ENCODE peak calls at places on chromosomes 1 and 21, in five cellular contexts. One of them, this sample, is unnamed.

GRCh38 chr1:2300851-2301606 is 72.9 kb downstream of the SKI start:
- DNase-seq in upper lobe of right lung: peak; percentile 89
- DNase-seq in tibial artery: peak; percentile 92
- DNase-seq in body of pancreas: peak; percentile 85
- DNase-seq in upper lobe of left lung: peak; percentile 93
- DNase-seq in this sample: no peak

GRCh38 chr1:33363470-33363861 is 42.6 kb upstream of the A3GALT2 start:
- DNase-seq in upper lobe of left lung: no peak
- DNase-seq in tibial artery: no peak
- DNase-seq in upper lobe of right lung: no peak
- DNase-seq in body of pancreas: no peak
- DNase-seq in this sample: no peak

GRCh38 chr1:41809716-41810115 is 109.0 kb downstream of the HIVEP3 start:
- DNase-seq in upper lobe of left lung: no peak
- DNase-seq in tibial artery: no peak
- DNase-seq in body of pancreas: no peak
- DNase-seq in upper lobe of right lung: no peak
- DNase-seq in this sample: no peak

GRCh38 chr21:36572091-36572490 is 92.2 kb upstream of the CLDN14 start:
- DNase-seq in upper lobe of left lung: no peak
- DNase-seq in body of pancreas: no peak
- DNase-seq in tibial artery: no peak
- DNase-seq in upper lobe of right lung: no peak
- DNase-seq in this sample: no peak

GRCh38 chr1:226975909-226976670 is 36.0 kb downstream of the COQ8A start:
- DNase-seq in upper lobe of right lung: no peak
- DNase-seq in body of pancreas: no peak
- DNase-seq in upper lobe of left lung: no peak
- DNase-seq in tibial artery: no peak
- DNase-seq in this sample: no peak

GRCh38 chr1:57845041-57845440 is 421.2 kb upstream of the DAB1 start:
- DNase-seq in upper lobe of left lung: no peak
- DNase-seq in upper lobe of right lung: no peak
- DNase-seq in tibial artery: no peak
- DNase-seq in body of pancreas: no peak
- DNase-seq in this sample: no peak

GRCh38 chr1:195733408-195733807 is 874.8 kb downstream of the KCNT2 start:
- DNase-seq in tibial artery: no peak
- DNase-seq in body of pancreas: no peak
- DNase-seq in upper lobe of right lung: no peak
- DNase-seq in upper lobe of left lung: no peak
- DNase-seq in this sample: no peak

GRCh38 chr1:103336376-103336775 is 189.1 kb upstream of the RNPC3 start:
- DNase-seq in body of pancreas: no peak
- DNase-seq in upper lobe of left lung: no peak
- DNase-seq in upper lobe of right lung: no peak
- DNase-seq in tibial artery: no peak
- DNase-seq in this sample: no peak

GRCh38 chr1:39368045-39368444 is 123.4 kb upstream of the BMP8A start:
- DNase-seq in body of pancreas: no peak
- DNase-seq in tibial artery: no peak
- DNase-seq in upper lobe of left lung: no peak
- DNase-seq in upper lobe of right lung: no peak
- DNase-seq in this sample: no peak

GRCh38 chr1:205543351-205544305 is 39.2 kb downstream of the CDK18 start:
- DNase-seq in upper lobe of right lung: peak; percentile 87
- DNase-seq in tibial artery: peak; percentile 89
- DNase-seq in body of pancreas: peak; percentile 70
- DNase-seq in upper lobe of left lung: peak; percentile 82
- DNase-seq in this sample: peak; percentile 77

GRCh38 chr1:201080135-201080534 is 32.1 kb downstream of the CACNA1S start:
- DNase-seq in body of pancreas: no peak
- DNase-seq in upper lobe of left lung: no peak
- DNase-seq in tibial artery: no peak
- DNase-seq in upper lobe of right lung: no peak
- DNase-seq in this sample: no peak

GRCh38 chr1:156119503-156120209 is 5.1 kb downstream of the LMNA start:
- DNase-seq in upper lobe of left lung: peak; percentile 65
- DNase-seq in upper lobe of right lung: no peak
- DNase-seq in tibial artery: peak; percentile 86
- DNase-seq in body of pancreas: peak; percentile 57
- DNase-seq in this sample: no peak

GRCh38 chr1:203349757-203350522 is 982 bp downstream of the FMOD start:
- DNase-seq in upper lobe of left lung: no peak
- DNase-seq in tibial artery: no peak
- DNase-seq in body of pancreas: no peak
- DNase-seq in upper lobe of right lung: no peak
- DNase-seq in this sample: no peak

GRCh38 chr1:210647406-210648333 is 319.0 kb downstream of the HHAT start:
- DNase-seq in tibial artery: no peak
- DNase-seq in body of pancreas: no peak
- DNase-seq in upper lobe of left lung: no peak
- DNase-seq in upper lobe of right lung: no peak
- DNase-seq in this sample: no peak

GRCh38 chr1:227428803-227429202 is 110.5 kb upstream of the CDC42BPA start:
- DNase-seq in upper lobe of left lung: no peak
- DNase-seq in upper lobe of right lung: no peak
- DNase-seq in body of pancreas: peak; percentile 51
- DNase-seq in tibial artery: no peak
- DNase-seq in this sample: no peak

GRCh38 chr1:223772771-223773160 is 60.4 kb downstream of the CAPN2 start:
- DNase-seq in tibial artery: no peak
- DNase-seq in upper lobe of left lung: no peak
- DNase-seq in upper lobe of right lung: no peak
- DNase-seq in body of pancreas: no peak
- DNase-seq in this sample: no peak

GRCh38 chr1:93537924-93538323 is 90.0 kb downstream of the FNBP1L start:
- DNase-seq in body of pancreas: no peak
- DNase-seq in upper lobe of right lung: no peak
- DNase-seq in upper lobe of left lung: no peak
- DNase-seq in tibial artery: no peak
- DNase-seq in this sample: no peak

GRCh38 chr1:151997284-151997570 is 3.6 kb upstream of the S100A10 start:
- DNase-seq in upper lobe of right lung: no peak
- DNase-seq in body of pancreas: no peak
- DNase-seq in tibial artery: no peak
- DNase-seq in upper lobe of left lung: no peak
- DNase-seq in this sample: no peak

GRCh38 chr1:151994956-151995355 is 1.3 kb upstream of the S100A10 start:
- DNase-seq in upper lobe of left lung: no peak
- DNase-seq in tibial artery: peak; percentile 74
- DNase-seq in body of pancreas: peak; percentile 36
- DNase-seq in upper lobe of right lung: no peak
- DNase-seq in this sample: peak; percentile 30

GRCh38 chr1:151993734-151994496 is at the start of gene S100A10:
- DNase-seq in tibial artery: peak; percentile 87
- DNase-seq in upper lobe of left lung: peak; percentile 82
- DNase-seq in upper lobe of right lung: peak; percentile 93
- DNase-seq in body of pancreas: peak; percentile 77
- DNase-seq in this sample: peak; percentile 82

GRCh38 chr1:151993084-151993733 is 450 bp downstream of the S100A10 start:
- DNase-seq in upper lobe of left lung: peak; percentile 40
- DNase-seq in body of pancreas: peak; percentile 32
- DNase-seq in tibial artery: peak; percentile 70
- DNase-seq in upper lobe of right lung: peak; percentile 83
- DNase-seq in this sample: peak; percentile 38

DNA sequence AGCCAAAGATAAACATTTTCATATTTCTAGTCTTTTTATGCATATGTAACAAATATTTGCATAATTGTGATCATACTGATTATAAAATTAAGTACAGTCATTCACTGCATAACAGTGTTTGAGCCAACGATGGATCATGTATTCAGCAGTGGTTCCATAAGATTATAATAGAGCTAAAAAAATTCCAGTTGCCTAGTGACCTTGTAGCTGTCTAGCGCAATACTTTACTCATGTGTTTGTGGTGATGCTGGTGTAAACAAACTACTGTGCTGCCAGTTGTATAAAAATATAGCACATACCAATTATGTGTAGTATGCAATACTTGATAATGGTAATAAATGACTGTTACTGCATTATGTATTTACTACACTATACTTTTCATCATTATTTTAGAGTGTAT is 2.1 kb upstream of the S100A10 start:
- DNase-seq in body of pancreas: no peak
- DNase-seq in upper lobe of right lung: no peak
- DNase-seq in tibial artery: no peak
- DNase-seq in upper lobe of left lung: no peak
- DNase-seq in this sample: no peak
- H3K27ac ChIP-seq in body of pancreas: no peak overlapping the region
- H3K27ac ChIP-seq in upper lobe of right lung: no peak overlapping the region
- H3K27ac ChIP-seq in tibial artery: no peak overlapping the region
- H3K27ac ChIP-seq in upper lobe of left lung: no peak overlapping the region
- H3K27ac ChIP-seq in this sample: no peak overlapping the region

GRCh38 chr21:10640446-10640845 is 119.1 kb downstream of the TPTE start:
- DNase-seq in tibial artery: no peak
- DNase-seq in body of pancreas: no peak
- DNase-seq in upper lobe of left lung: no peak
- DNase-seq in upper lobe of right lung: no peak
- DNase-seq in this sample: no peak

GRCh38 chr21:10639123-10639522 is 117.7 kb downstream of the TPTE start:
- DNase-seq in body of pancreas: no peak
- DNase-seq in upper lobe of right lung: no peak
- DNase-seq in tibial artery: no peak
- DNase-seq in upper lobe of left lung: no peak
- DNase-seq in this sample: no peak

GRCh38 chr21:10641107-10641506 is 119.7 kb downstream of the TPTE start:
- DNase-seq in body of pancreas: no peak
- DNase-seq in tibial artery: no peak
- DNase-seq in upper lobe of left lung: no peak
- DNase-seq in upper lobe of right lung: no peak
- DNase-seq in this sample: no peak
- H3K9me3 ChIP-seq in body of pancreas: no peaks in the 10 kb centered on the region
- H3K9me3 ChIP-seq in tibial artery: peaks cover 19% of the 10 kb centered on the region
- H3K9me3 ChIP-seq in upper lobe of left lung: peaks cover 4% of the 10 kb centered on the region
- H3K9me3 ChIP-seq in upper lobe of right lung: peaks cover 5% of the 10 kb centered on the region
- H3K9me3 ChIP-seq in this sample: no peaks in the 10 kb centered on the region

DNA sequence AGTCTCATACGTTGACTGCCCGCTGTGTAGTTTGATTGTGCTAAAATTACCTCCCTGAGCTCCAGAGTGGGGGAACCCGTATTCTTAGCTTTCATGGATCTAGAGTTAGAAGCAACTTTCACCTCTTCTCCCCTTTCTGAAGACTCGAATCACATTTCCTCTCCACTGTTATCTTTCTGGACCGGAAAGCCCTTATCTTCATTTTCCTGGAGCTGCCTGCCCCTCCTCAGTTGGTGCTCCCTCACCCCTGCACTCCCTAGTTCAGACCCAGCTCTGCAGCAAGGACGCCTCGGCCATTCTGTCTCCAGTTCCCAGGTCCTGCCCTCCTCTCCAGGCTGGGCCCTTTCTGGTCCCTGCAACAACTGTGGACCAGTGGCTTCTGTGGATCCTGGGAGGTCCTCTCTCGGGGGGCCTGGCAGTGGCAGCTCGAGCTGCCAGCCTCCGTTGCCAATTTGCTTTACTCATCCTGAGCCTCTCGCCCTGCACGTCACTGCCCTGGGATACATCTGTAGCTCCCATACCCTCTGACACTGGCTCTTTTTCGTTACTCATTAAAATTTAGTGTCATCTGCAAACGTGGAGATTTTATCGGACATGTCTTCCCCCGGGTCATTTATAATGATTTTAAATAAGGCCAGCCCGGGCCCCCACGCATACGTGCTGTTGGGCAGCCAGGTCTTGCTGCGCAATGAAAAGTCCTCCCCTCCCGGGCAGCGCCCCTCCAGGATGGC is 141.5 kb upstream of the VAMP3 start:
- DNase-seq in upper lobe of left lung: no peak
- DNase-seq in tibial artery: no peak
- DNase-seq in upper lobe of right lung: no peak
- DNase-seq in body of pancreas: no peak
- DNase-seq in this sample: no peak
- TF ChIP-seq CTCF in upper lobe of left lung: no peak
- TF ChIP-seq CTCF in tibial artery: no peak
- TF ChIP-seq CTCF in upper lobe of right lung: no peak
- TF ChIP-seq CTCF in body of pancreas: no peak
- TF ChIP-seq CTCF in this sample: no peak

GRCh38 chr1:9384751-9385245 is 92.1 kb downstream of the SPSB1 start:
- DNase-seq in upper lobe of left lung: no peak
- DNase-seq in body of pancreas: no peak
- DNase-seq in tibial artery: peak; percentile 89
- DNase-seq in upper lobe of right lung: no peak
- DNase-seq in this sample: no peak

GRCh38 chr1:9384128-9384527 is 91.4 kb downstream of the SPSB1 start:
- DNase-seq in tibial artery: no peak
- DNase-seq in upper lobe of right lung: no peak
- DNase-seq in upper lobe of left lung: no peak
- DNase-seq in body of pancreas: no peak
- DNase-seq in this sample: no peak

GRCh38 chr1:9382923-9383491 is 90.3 kb downstream of the SPSB1 start:
- DNase-seq in upper lobe of left lung: no peak
- DNase-seq in tibial artery: no peak
- DNase-seq in upper lobe of right lung: no peak
- DNase-seq in body of pancreas: no peak
- DNase-seq in this sample: no peak

GRCh38 chr1:9388628-9389184 is 96.0 kb downstream of the SPSB1 start:
- DNase-seq in body of pancreas: no peak
- DNase-seq in tibial artery: peak; percentile 91
- DNase-seq in upper lobe of right lung: no peak
- DNase-seq in upper lobe of left lung: no peak
- DNase-seq in this sample: no peak

GRCh38 chr1:9385801-9386573 is 93.3 kb downstream of the SPSB1 start:
- DNase-seq in upper lobe of left lung: no peak
- DNase-seq in body of pancreas: no peak
- DNase-seq in upper lobe of right lung: no peak
- DNase-seq in tibial artery: no peak
- DNase-seq in this sample: no peak
- H3K27ac ChIP-seq in upper lobe of left lung: no peak overlapping the region
- H3K27ac ChIP-seq in body of pancreas: no peak overlapping the region
- H3K27ac ChIP-seq in upper lobe of right lung: no peak overlapping the region
- H3K27ac ChIP-seq in tibial artery: peak overlapping the region; percentile 88
- H3K27ac ChIP-seq in this sample: no peak overlapping the region

This sample was measured in ovary.